ENCODE peak calls at places on chromosomes 13 and 19, in ten cellular contexts. Z is GM23248; L is activated T-cell treated with anti-CD3 and anti-CD28 coated beads for 4 hours; R is HTR-8/SVneo; T is NT2/D1; K is activated B cell treated with CpG ODN at 0.5 μM for 24 hours; B is A172; O is sigmoid colon; Y is small intestine; V is activated CD4-positive, CD25-positive, alpha-beta regulatory T cell treated with anti-CD3 and anti-CD28 coated beads, Interleukin-2, amount 50 U/mL, for 72 hours. J is an unnamed sample.

GRCh38 chr19:15374796-15375440 is 4.7 kb downstream of the AKAP8 start:
- DNase-seq in Z (no peak), L (no peak), R (no peak), T (no peak), K (no peak), B (no peak), O (no peak), Y (no peak), V (no peak), J (no peak)

GRCh38 chr19:42254083-42254849 is 662 bp downstream of the ERF start:
- DNase-seq in Z (peak), L (peak), R (no peak), T (no peak), K (peak), B (peak), O (peak), Y (peak), V (peak), J (peak)

GRCh38 chr13:110363009-110363408 is 55.9 kb downstream of the COL4A2 start:
- DNase-seq in Z (no peak), L (no peak), R (no peak), T (no peak), K (no peak), B (no peak), O (peak), Y (no peak), V (no peak), J (no peak)

GRCh38 chr13:108060111-108060510 is 155.2 kb downstream of the LIG4 start:
- DNase-seq in Z (no peak), L (no peak), R (no peak), T (peak), K (no peak), B (no peak), O (no peak), Y (no peak), V (no peak), J (no peak)

GRCh38 chr19:6087074-6087506 is 23.2 kb downstream of the RFX2 start:
- DNase-seq in Z (no peak), L (no peak), R (no peak), T (no peak), K (no peak), B (peak), O (no peak), Y (peak), V (no peak), J (no peak)

GRCh38 chr19:10104665-10105221 is 1.4 kb upstream of the PPAN start:
- DNase-seq in Z (no peak), L (peak), R (no peak), T (no peak), K (peak), B (no peak), O (no peak), Y (peak), V (no peak), J (no peak)

GRCh38 chr13:108595416-108596257 is 33.8 kb upstream of the MYO16 start:
- DNase-seq in Z (no peak), L (no peak), R (no peak), T (no peak), K (no peak), B (no peak), O (no peak), Y (no peak), V (no peak), J (no peak)

GRCh38 chr13:20127263-20127562 is 33.6 kb downstream of the GJA3 start:
- DNase-seq in Z (no peak), L (peak), R (no peak), T (no peak), K (no peak), B (no peak), O (no peak), Y (no peak), V (no peak), J (no peak)

GRCh38 chr13:85631801-85632200 is 167.4 kb downstream of the SLITRK6 start:
- DNase-seq in Z (no peak), L (no peak), R (no peak), T (no peak), K (no peak), B (no peak), O (no peak), Y (no peak), V (no peak), J (peak)

GRCh38 chr19:6521718-6522646 is 8.8 kb upstream of the TNFSF9 start:
- DNase-seq in Z (peak), L (no peak), R (no peak), T (no peak), K (peak), B (peak), O (no peak), Y (peak), V (no peak), J (no peak)

GRCh38 chr13:97107815-97108534 is 113.7 kb upstream of the OXGR1 start:
- DNase-seq in Z (peak), L (no peak), R (no peak), T (no peak), K (no peak), B (no peak), O (no peak), Y (no peak), V (no peak), J (no peak)

GRCh38 chr13:95164830-95165229 is 136.4 kb downstream of the ABCC4 start:
- DNase-seq in Z (no peak), L (no peak), R (no peak), T (no peak), K (no peak), B (no peak), O (no peak), Y (peak), V (no peak), J (no peak)

GRCh38 chr19:44741258-44741731 is 7.2 kb upstream of the BCL3 start:
- DNase-seq in Z (peak), L (no peak), R (no peak), T (no peak), K (no peak), B (no peak), O (no peak), Y (no peak), V (no peak), J (no peak)

GRCh38 chr13:21675095-21676007 is 4.5 kb downstream of the FGF9 start:
- DNase-seq in Z (peak), L (peak), R (no peak), T (no peak), K (peak), B (no peak), O (peak), Y (peak), V (no peak), J (peak)

GRCh38 chr19:47461876-47462275 is 9.8 kb downstream of the SLC8A2 start:
- DNase-seq in Z (no peak), L (no peak), R (no peak), T (no peak), K (no peak), B (no peak), O (no peak), Y (no peak), V (no peak), J (no peak)